ENCODE peak calls at places on chromosomes 5 and 9, in seven cellular contexts. One of them, this sample, is unnamed. For H3K27me3, the result is how much of the 10 kb centered on the place peaks cover.

GRCh38 chr5:159518361-159518760 is 188.1 kb upstream of the IL12B start:
- DNase-seq in adrenal gland: no peak
- DNase-seq in CD4-positive, alpha-beta T cell: no peak
- DNase-seq in HL-60: no peak
- DNase-seq in CD8-positive, alpha-beta T cell: no peak
- DNase-seq in astrocyte: peak
- DNase-seq in IMR-90: peak
- DNase-seq in this sample: no peak

GRCh38 chr5:106121972-106122605 is 1548.6 kb downstream of the EFNA5 start:
- DNase-seq in adrenal gland: peak
- DNase-seq in CD4-positive, alpha-beta T cell: no peak
- DNase-seq in HL-60: no peak
- DNase-seq in CD8-positive, alpha-beta T cell: no peak
- DNase-seq in astrocyte: no peak
- DNase-seq in IMR-90: peak
- DNase-seq in this sample: no peak

GRCh38 chr5:108696407-108696806 is 51.3 kb upstream of the FER start:
- DNase-seq in adrenal gland: no peak
- DNase-seq in CD4-positive, alpha-beta T cell: no peak
- DNase-seq in HL-60: no peak
- DNase-seq in CD8-positive, alpha-beta T cell: no peak
- DNase-seq in astrocyte: no peak
- DNase-seq in IMR-90: no peak
- DNase-seq in this sample: no peak

GRCh38 chr5:72647806-72648205 is 140.6 kb upstream of the ZNF366 start:
- DNase-seq in adrenal gland: no peak
- DNase-seq in CD4-positive, alpha-beta T cell: no peak
- DNase-seq in HL-60: no peak
- DNase-seq in CD8-positive, alpha-beta T cell: no peak
- DNase-seq in astrocyte: no peak
- DNase-seq in IMR-90: no peak
- DNase-seq in this sample: no peak

GRCh38 chr9:109101810-109102209 is 17.9 kb downstream of the TMEM245 start:
- DNase-seq in adrenal gland: no peak
- DNase-seq in CD4-positive, alpha-beta T cell: no peak
- DNase-seq in HL-60: no peak
- DNase-seq in CD8-positive, alpha-beta T cell: no peak
- DNase-seq in astrocyte: peak
- DNase-seq in IMR-90: peak
- DNase-seq in this sample: peak

GRCh38 chr9:89523948-89524347 is 26.0 kb upstream of the SEMA4D start:
- DNase-seq in adrenal gland: no peak
- DNase-seq in CD4-positive, alpha-beta T cell: no peak
- DNase-seq in HL-60: peak
- DNase-seq in CD8-positive, alpha-beta T cell: no peak
- DNase-seq in astrocyte: no peak
- DNase-seq in IMR-90: no peak
- DNase-seq in this sample: no peak

GRCh38 chr5:154198611-154199230 is 8.2 kb downstream of the GALNT10 start:
- DNase-seq in adrenal gland: no peak
- DNase-seq in CD4-positive, alpha-beta T cell: no peak
- DNase-seq in HL-60: no peak
- DNase-seq in CD8-positive, alpha-beta T cell: no peak
- DNase-seq in astrocyte: peak
- DNase-seq in IMR-90: peak
- DNase-seq in this sample: peak

GRCh38 chr5:93622240-93622885 is 39.3 kb downstream of the NR2F1 start:
- DNase-seq in adrenal gland: peak
- DNase-seq in CD4-positive, alpha-beta T cell: no peak
- DNase-seq in HL-60: no peak
- DNase-seq in CD8-positive, alpha-beta T cell: no peak
- DNase-seq in astrocyte: peak
- DNase-seq in IMR-90: peak
- DNase-seq in this sample: peak

GRCh38 chr5:121497176-121497575 is 354.5 kb upstream of the FTMT start:
- DNase-seq in adrenal gland: no peak
- DNase-seq in CD4-positive, alpha-beta T cell: no peak
- DNase-seq in HL-60: no peak
- DNase-seq in CD8-positive, alpha-beta T cell: no peak
- DNase-seq in astrocyte: peak
- DNase-seq in IMR-90: peak
- DNase-seq in this sample: no peak

GRCh38 chr5:98205691-98206461 is 567.6 kb upstream of the RGMB start:
- DNase-seq in adrenal gland: no peak
- DNase-seq in CD4-positive, alpha-beta T cell: no peak
- DNase-seq in HL-60: no peak
- DNase-seq in CD8-positive, alpha-beta T cell: no peak
- DNase-seq in astrocyte: peak
- DNase-seq in IMR-90: peak
- DNase-seq in this sample: no peak

GRCh38 chr5:6748142-6748541 is 34.9 kb downstream of the TENT4A start:
- DNase-seq in adrenal gland: no peak
- DNase-seq in CD4-positive, alpha-beta T cell: no peak
- DNase-seq in HL-60: no peak
- DNase-seq in CD8-positive, alpha-beta T cell: no peak
- DNase-seq in astrocyte: no peak
- DNase-seq in IMR-90: no peak
- DNase-seq in this sample: no peak

GRCh38 chr5:6726006-6726405 is 12.8 kb downstream of the TENT4A start:
- DNase-seq in adrenal gland: no peak
- DNase-seq in CD4-positive, alpha-beta T cell: no peak
- DNase-seq in HL-60: no peak
- DNase-seq in CD8-positive, alpha-beta T cell: no peak
- DNase-seq in astrocyte: no peak
- DNase-seq in IMR-90: no peak
- DNase-seq in this sample: no peak

GRCh38 chr5:35197351-35197750 is 32.9 kb downstream of the PRLR start:
- DNase-seq in adrenal gland: no peak
- DNase-seq in CD4-positive, alpha-beta T cell: no peak
- DNase-seq in HL-60: no peak
- DNase-seq in CD8-positive, alpha-beta T cell: no peak
- DNase-seq in astrocyte: no peak
- DNase-seq in IMR-90: no peak
- DNase-seq in this sample: no peak

GRCh38 chr5:100505984-100506670 is 29.0 kb upstream of the FAM174A start:
- DNase-seq in adrenal gland: peak
- DNase-seq in CD4-positive, alpha-beta T cell: no peak
- DNase-seq in HL-60: no peak
- DNase-seq in CD8-positive, alpha-beta T cell: no peak
- DNase-seq in astrocyte: peak
- DNase-seq in IMR-90: peak
- DNase-seq in this sample: peak

GRCh38 chr9:121863931-121864330 is 212.5 kb downstream of the DAB2IP start:
- DNase-seq in adrenal gland: no peak
- DNase-seq in CD4-positive, alpha-beta T cell: no peak
- DNase-seq in HL-60: no peak
- DNase-seq in CD8-positive, alpha-beta T cell: no peak
- DNase-seq in astrocyte: peak
- DNase-seq in IMR-90: peak
- DNase-seq in this sample: no peak

GRCh38 chr5:123673107-123673506 is 161.1 kb downstream of the CSNK1G3 start:
- DNase-seq in adrenal gland: no peak
- DNase-seq in CD4-positive, alpha-beta T cell: no peak
- DNase-seq in HL-60: no peak
- DNase-seq in CD8-positive, alpha-beta T cell: no peak
- DNase-seq in astrocyte: no peak
- DNase-seq in IMR-90: no peak
- DNase-seq in this sample: no peak

GRCh38 chr5:24509943-24510342 is 134.8 kb downstream of the CDH10 start:
- DNase-seq in adrenal gland: no peak
- DNase-seq in CD4-positive, alpha-beta T cell: no peak
- DNase-seq in HL-60: no peak
- DNase-seq in CD8-positive, alpha-beta T cell: no peak
- DNase-seq in astrocyte: no peak
- DNase-seq in IMR-90: no peak
- DNase-seq in this sample: no peak

GRCh38 chr5:143968071-143968878 is 156.3 kb downstream of the HMHB1 start:
- DNase-seq in adrenal gland: no peak
- DNase-seq in CD4-positive, alpha-beta T cell: no peak
- DNase-seq in HL-60: no peak
- DNase-seq in CD8-positive, alpha-beta T cell: no peak
- DNase-seq in astrocyte: peak
- DNase-seq in IMR-90: peak
- DNase-seq in this sample: peak

GRCh38 chr9:3585616-3586015 is 59.8 kb upstream of the RFX3 start:
- DNase-seq in adrenal gland: no peak
- DNase-seq in CD4-positive, alpha-beta T cell: no peak
- DNase-seq in HL-60: peak
- DNase-seq in CD8-positive, alpha-beta T cell: no peak
- DNase-seq in astrocyte: no peak
- DNase-seq in IMR-90: no peak
- DNase-seq in this sample: no peak

GRCh38 chr5:132947661-132948060 is 15.8 kb downstream of the AFF4 start:
- DNase-seq in adrenal gland: no peak
- DNase-seq in CD4-positive, alpha-beta T cell: no peak
- DNase-seq in HL-60: no peak
- DNase-seq in CD8-positive, alpha-beta T cell: no peak
- DNase-seq in astrocyte: peak
- DNase-seq in IMR-90: peak
- DNase-seq in this sample: no peak

GRCh38 chr9:13151489-13151888 is 128.0 kb downstream of the MPDZ start:
- DNase-seq in adrenal gland: no peak
- DNase-seq in CD4-positive, alpha-beta T cell: no peak
- DNase-seq in HL-60: no peak
- DNase-seq in CD8-positive, alpha-beta T cell: no peak
- DNase-seq in astrocyte: no peak
- DNase-seq in IMR-90: no peak
- DNase-seq in this sample: no peak

GRCh38 chr5:165616550-165617430 is 2111.4 kb downstream of the MAT2B start:
- DNase-seq in adrenal gland: no peak
- DNase-seq in CD4-positive, alpha-beta T cell: no peak
- DNase-seq in HL-60: peak
- DNase-seq in CD8-positive, alpha-beta T cell: no peak
- DNase-seq in astrocyte: peak
- DNase-seq in IMR-90: peak
- DNase-seq in this sample: no peak

GRCh38 chr5:180553530-180553929 is 37.8 kb downstream of the SCGB3A1 start:
- DNase-seq in adrenal gland: no peak
- DNase-seq in CD4-positive, alpha-beta T cell: no peak
- DNase-seq in HL-60: no peak
- DNase-seq in CD8-positive, alpha-beta T cell: no peak
- DNase-seq in astrocyte: no peak
- DNase-seq in IMR-90: no peak
- DNase-seq in this sample: no peak

GRCh38 chr9:21454149-21454548 is 13.9 kb downstream of the IFNA1 start:
- DNase-seq in adrenal gland: no peak
- DNase-seq in CD4-positive, alpha-beta T cell: no peak
- DNase-seq in HL-60: no peak
- DNase-seq in CD8-positive, alpha-beta T cell: no peak
- DNase-seq in astrocyte: peak
- DNase-seq in IMR-90: peak
- DNase-seq in this sample: no peak
- H3K27ac ChIP-seq in adrenal gland: no peak
- H3K27ac ChIP-seq in CD4-positive, alpha-beta T cell: no peak
- H3K27ac ChIP-seq in HL-60: no peak
- H3K27ac ChIP-seq in CD8-positive, alpha-beta T cell: no peak
- H3K27ac ChIP-seq in astrocyte: no peak
- H3K27ac ChIP-seq in IMR-90: no peak
- H3K27ac ChIP-seq in this sample: no peak

DNA sequence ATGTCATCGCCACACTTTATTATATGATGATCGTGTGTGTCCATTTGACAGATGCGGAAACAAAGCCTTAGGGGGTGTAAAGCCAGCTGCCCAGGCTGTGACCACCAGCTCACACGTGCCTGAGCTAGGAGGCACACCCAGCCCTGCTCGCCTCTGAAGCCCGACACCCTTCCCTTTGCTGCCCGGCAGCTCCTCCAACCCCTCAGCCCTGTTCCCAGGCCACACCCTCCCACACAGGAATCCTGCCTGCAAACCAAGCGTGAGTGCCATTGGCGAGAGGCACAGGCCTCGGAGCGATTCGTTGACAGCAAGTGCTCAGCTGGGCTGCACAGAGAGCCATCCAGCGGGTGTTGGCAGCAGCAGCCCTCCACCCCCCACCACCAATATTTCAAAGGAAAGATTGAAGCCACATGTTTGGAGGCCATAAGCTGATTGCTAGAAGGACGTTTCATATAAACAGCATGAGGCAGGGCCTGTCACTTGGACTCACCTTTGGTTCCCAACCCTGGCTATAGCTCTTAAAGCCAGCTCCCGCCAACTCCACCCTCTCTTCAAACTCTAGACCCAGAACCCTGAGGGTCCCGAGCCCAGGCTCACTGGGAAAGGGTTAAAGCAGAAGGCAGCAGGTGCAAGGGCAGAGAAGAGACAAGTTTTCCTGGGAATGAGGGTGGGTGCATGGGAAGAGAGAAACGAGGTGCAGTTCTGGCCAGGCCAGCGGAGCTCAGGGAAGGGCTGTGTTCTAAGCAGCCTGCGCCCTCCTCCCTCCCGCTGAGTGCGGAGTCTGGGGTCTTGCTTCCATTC is 170.2 kb upstream of the SMIM23 start:
- DNase-seq in adrenal gland: no peak
- DNase-seq in CD4-positive, alpha-beta T cell: no peak
- DNase-seq in HL-60: no peak
- DNase-seq in CD8-positive, alpha-beta T cell: no peak
- DNase-seq in astrocyte: peak
- DNase-seq in IMR-90: no peak
- DNase-seq in this sample: no peak
- H3K27me3 ChIP-seq in adrenal gland: under half
- H3K27me3 ChIP-seq in CD4-positive, alpha-beta T cell: under half
- H3K27me3 ChIP-seq in HL-60: under half
- H3K27me3 ChIP-seq in CD8-positive, alpha-beta T cell: under half
- H3K27me3 ChIP-seq in astrocyte: under half
- H3K27me3 ChIP-seq in IMR-90: half or more
- H3K27me3 ChIP-seq in this sample: under half

GRCh38 chr9:6171667-6172066 is 43.9 kb upstream of the IL33 start:
- DNase-seq in adrenal gland: no peak
- DNase-seq in CD4-positive, alpha-beta T cell: no peak
- DNase-seq in HL-60: no peak
- DNase-seq in CD8-positive, alpha-beta T cell: no peak
- DNase-seq in astrocyte: no peak
- DNase-seq in IMR-90: no peak
- DNase-seq in this sample: no peak

GRCh38 chr9:6173914-6174313 is 41.7 kb upstream of the IL33 start:
- DNase-seq in adrenal gland: no peak
- DNase-seq in CD4-positive, alpha-beta T cell: no peak
- DNase-seq in HL-60: no peak
- DNase-seq in CD8-positive, alpha-beta T cell: no peak
- DNase-seq in astrocyte: no peak
- DNase-seq in IMR-90: no peak
- DNase-seq in this sample: no peak
- H3K27ac ChIP-seq in adrenal gland: no peak
- H3K27ac ChIP-seq in CD4-positive, alpha-beta T cell: no peak
- H3K27ac ChIP-seq in HL-60: no peak
- H3K27ac ChIP-seq in CD8-positive, alpha-beta T cell: no peak
- H3K27ac ChIP-seq in astrocyte: no peak
- H3K27ac ChIP-seq in IMR-90: no peak
- H3K27ac ChIP-seq in this sample: no peak

GRCh38 chr5:115184780-115185179 is 15.1 kb upstream of the TRIM36 start:
- DNase-seq in adrenal gland: no peak
- DNase-seq in CD4-positive, alpha-beta T cell: no peak
- DNase-seq in HL-60: no peak
- DNase-seq in CD8-positive, alpha-beta T cell: no peak
- DNase-seq in astrocyte: peak
- DNase-seq in IMR-90: peak
- DNase-seq in this sample: no peak

GRCh38 chr5:115181757-115182156 is 12.0 kb upstream of the TRIM36 start:
- DNase-seq in adrenal gland: no peak
- DNase-seq in CD4-positive, alpha-beta T cell: no peak
- DNase-seq in HL-60: no peak
- DNase-seq in CD8-positive, alpha-beta T cell: no peak
- DNase-seq in astrocyte: no peak
- DNase-seq in IMR-90: no peak
- DNase-seq in this sample: no peak

GRCh38 chr5:115179068-115179958 is 9.6 kb upstream of the TRIM36 start:
- DNase-seq in adrenal gland: peak
- DNase-seq in CD4-positive, alpha-beta T cell: no peak
- DNase-seq in HL-60: no peak
- DNase-seq in CD8-positive, alpha-beta T cell: no peak
- DNase-seq in astrocyte: no peak
- DNase-seq in IMR-90: no peak
- DNase-seq in this sample: no peak

GRCh38 chr5:115179959-115180709 is 10.4 kb upstream of the TRIM36 start:
- DNase-seq in adrenal gland: peak
- DNase-seq in CD4-positive, alpha-beta T cell: no peak
- DNase-seq in HL-60: peak
- DNase-seq in CD8-positive, alpha-beta T cell: no peak
- DNase-seq in astrocyte: peak
- DNase-seq in IMR-90: peak
- DNase-seq in this sample: peak
- H3K27me3 ChIP-seq in adrenal gland: under half
- H3K27me3 ChIP-seq in CD4-positive, alpha-beta T cell: half or more
- H3K27me3 ChIP-seq in HL-60: under half
- H3K27me3 ChIP-seq in CD8-positive, alpha-beta T cell: under half
- H3K27me3 ChIP-seq in astrocyte: under half
- H3K27me3 ChIP-seq in IMR-90: half or more
- H3K27me3 ChIP-seq in this sample: under half

This sample was measured in brain microvascular endothelial cell.